ENCODE peak calls at places on chromosomes 11 and 22, in six cellular contexts. One of them, this sample, is unnamed.

GRCh38 chr11:61019818-61020405 is 48.4 kb downstream of the CD6 start:
- DNase-seq in body of pancreas: no peak
- DNase-seq in brain microvascular endothelial cell: no peak
- DNase-seq in fibroblast of lung: no peak
- DNase-seq in effector memory CD4-positive, alpha-beta T cell: no peak
- DNase-seq in caudate nucleus: no peak
- DNase-seq in this sample: no peak

GRCh38 chr11:104892723-104893511 is 5.3 kb downstream of the CASP12 start:
- DNase-seq in brain microvascular endothelial cell: peak; percentile 69
- DNase-seq in fibroblast of lung: peak; percentile 63
- DNase-seq in effector memory CD4-positive, alpha-beta T cell: no peak
- DNase-seq in body of pancreas: no peak
- DNase-seq in caudate nucleus: no peak
- DNase-seq in this sample: no peak

GRCh38 chr22:23243859-23244689 is 63.8 kb downstream of the BCR start:
- DNase-seq in fibroblast of lung: no peak
- DNase-seq in brain microvascular endothelial cell: no peak
- DNase-seq in body of pancreas: no peak
- DNase-seq in caudate nucleus: no peak
- DNase-seq in effector memory CD4-positive, alpha-beta T cell: no peak
- DNase-seq in this sample: no peak

GRCh38 chr22:31605851-31606585 is 56.0 kb downstream of the PISD start:
- DNase-seq in brain microvascular endothelial cell: no peak
- DNase-seq in body of pancreas: peak; percentile 75
- DNase-seq in fibroblast of lung: no peak
- DNase-seq in caudate nucleus: peak; percentile 46
- DNase-seq in effector memory CD4-positive, alpha-beta T cell: no peak
- DNase-seq in this sample: no peak

GRCh38 chr11:76215946-76216345 is 9.6 kb upstream of the WNT11 start:
- DNase-seq in fibroblast of lung: peak; percentile 58
- DNase-seq in brain microvascular endothelial cell: peak; percentile 57
- DNase-seq in body of pancreas: no peak
- DNase-seq in effector memory CD4-positive, alpha-beta T cell: no peak
- DNase-seq in caudate nucleus: no peak
- DNase-seq in this sample: no peak

GRCh38 chr22:20811971-20812660 is 38.2 kb downstream of the SERPIND1 start:
- DNase-seq in effector memory CD4-positive, alpha-beta T cell: no peak
- DNase-seq in fibroblast of lung: no peak
- DNase-seq in caudate nucleus: no peak
- DNase-seq in body of pancreas: no peak
- DNase-seq in brain microvascular endothelial cell: no peak
- DNase-seq in this sample: no peak

GRCh38 chr11:44167047-44167446 is 71.6 kb downstream of the EXT2 start:
- DNase-seq in caudate nucleus: no peak
- DNase-seq in brain microvascular endothelial cell: no peak
- DNase-seq in fibroblast of lung: peak; percentile 30
- DNase-seq in body of pancreas: no peak
- DNase-seq in effector memory CD4-positive, alpha-beta T cell: no peak
- DNase-seq in this sample: no peak

GRCh38 chr11:11985016-11985715 is 23.3 kb downstream of the DKK3 start:
- DNase-seq in fibroblast of lung: peak; percentile 90
- DNase-seq in effector memory CD4-positive, alpha-beta T cell: no peak
- DNase-seq in brain microvascular endothelial cell: peak; percentile 64
- DNase-seq in caudate nucleus: no peak
- DNase-seq in body of pancreas: no peak
- DNase-seq in this sample: no peak

GRCh38 chr11:72826191-72826941 is 12.2 kb downstream of the ATG16L2 start:
- DNase-seq in fibroblast of lung: no peak
- DNase-seq in effector memory CD4-positive, alpha-beta T cell: no peak
- DNase-seq in caudate nucleus: no peak
- DNase-seq in body of pancreas: peak; percentile 18
- DNase-seq in brain microvascular endothelial cell: no peak
- DNase-seq in this sample: no peak

GRCh38 chr22:21698430-21699329 is 32.9 kb downstream of the PPIL2 start:
- DNase-seq in body of pancreas: no peak
- DNase-seq in fibroblast of lung: no peak
- DNase-seq in effector memory CD4-positive, alpha-beta T cell: no peak
- DNase-seq in caudate nucleus: no peak
- DNase-seq in brain microvascular endothelial cell: peak; percentile 25
- DNase-seq in this sample: no peak

GRCh38 chr11:86182976-86183584 is 61.5 kb upstream of the EED start:
- DNase-seq in fibroblast of lung: peak; percentile 45
- DNase-seq in caudate nucleus: no peak
- DNase-seq in body of pancreas: no peak
- DNase-seq in effector memory CD4-positive, alpha-beta T cell: peak; percentile 16
- DNase-seq in brain microvascular endothelial cell: no peak
- DNase-seq in this sample: peak; percentile 81

GRCh38 chr11:10436224-10436623 is 18.8 kb upstream of the AMPD3 start:
- DNase-seq in brain microvascular endothelial cell: no peak
- DNase-seq in fibroblast of lung: no peak
- DNase-seq in caudate nucleus: no peak
- DNase-seq in effector memory CD4-positive, alpha-beta T cell: no peak
- DNase-seq in body of pancreas: no peak
- DNase-seq in this sample: no peak

GRCh38 chr11:67436459-67437081 is 912 bp downstream of the PTPRCAP start:
- DNase-seq in fibroblast of lung: peak; percentile 12
- DNase-seq in body of pancreas: no peak
- DNase-seq in caudate nucleus: no peak
- DNase-seq in brain microvascular endothelial cell: no peak
- DNase-seq in effector memory CD4-positive, alpha-beta T cell: peak; percentile 48
- DNase-seq in this sample: no peak

GRCh38 chr11:15073361-15074205 is at the start of gene CALCB:
- DNase-seq in effector memory CD4-positive, alpha-beta T cell: no peak
- DNase-seq in fibroblast of lung: peak; percentile 19
- DNase-seq in body of pancreas: peak; percentile 50
- DNase-seq in caudate nucleus: no peak
- DNase-seq in brain microvascular endothelial cell: no peak
- DNase-seq in this sample: no peak

GRCh38 chr11:8033312-8033715 is 46.2 kb downstream of the EIF3F start:
- DNase-seq in body of pancreas: peak; percentile 88
- DNase-seq in effector memory CD4-positive, alpha-beta T cell: peak; percentile 33
- DNase-seq in caudate nucleus: peak; percentile 27
- DNase-seq in fibroblast of lung: peak; percentile 75
- DNase-seq in brain microvascular endothelial cell: peak; percentile 69
- DNase-seq in this sample: no peak
- H3K27ac ChIP-seq in body of pancreas: no peak overlapping the region
- H3K27ac ChIP-seq in effector memory CD4-positive, alpha-beta T cell: no peak overlapping the region
- H3K27ac ChIP-seq in caudate nucleus: no peak overlapping the region
- H3K27ac ChIP-seq in fibroblast of lung: no peak overlapping the region
- H3K27ac ChIP-seq in brain microvascular endothelial cell: no peak overlapping the region
- H3K27ac ChIP-seq in this sample: no peak overlapping the region

GRCh38 chr22:30233582-30233981 is 13.0 kb downstream of the LIF start:
- DNase-seq in body of pancreas: no peak
- DNase-seq in caudate nucleus: no peak
- DNase-seq in fibroblast of lung: no peak
- DNase-seq in brain microvascular endothelial cell: no peak
- DNase-seq in effector memory CD4-positive, alpha-beta T cell: no peak
- DNase-seq in this sample: no peak

GRCh38 chr22:30236875-30237274 is 9.7 kb downstream of the LIF start:
- DNase-seq in brain microvascular endothelial cell: no peak
- DNase-seq in body of pancreas: no peak
- DNase-seq in fibroblast of lung: no peak
- DNase-seq in effector memory CD4-positive, alpha-beta T cell: no peak
- DNase-seq in caudate nucleus: no peak
- DNase-seq in this sample: no peak

GRCh38 chr22:30234786-30235470 is 11.6 kb downstream of the LIF start:
- DNase-seq in caudate nucleus: no peak
- DNase-seq in brain microvascular endothelial cell: no peak
- DNase-seq in effector memory CD4-positive, alpha-beta T cell: no peak
- DNase-seq in fibroblast of lung: peak; percentile 97
- DNase-seq in body of pancreas: peak; percentile 74
- DNase-seq in this sample: no peak

GRCh38 chr22:30238136-30238535 is 8.4 kb downstream of the LIF start:
- DNase-seq in effector memory CD4-positive, alpha-beta T cell: no peak
- DNase-seq in body of pancreas: no peak
- DNase-seq in caudate nucleus: no peak
- DNase-seq in fibroblast of lung: peak; percentile 75
- DNase-seq in brain microvascular endothelial cell: no peak
- DNase-seq in this sample: no peak

GRCh38 chr22:30235687-30236170 is 10.8 kb downstream of the LIF start:
- DNase-seq in brain microvascular endothelial cell: peak; percentile 91
- DNase-seq in caudate nucleus: no peak
- DNase-seq in effector memory CD4-positive, alpha-beta T cell: no peak
- DNase-seq in fibroblast of lung: peak; percentile 98
- DNase-seq in body of pancreas: peak; percentile 71
- DNase-seq in this sample: no peak
- H3K27ac ChIP-seq in brain microvascular endothelial cell: peak overlapping the region; percentile 95
- H3K27ac ChIP-seq in caudate nucleus: no peak overlapping the region
- H3K27ac ChIP-seq in effector memory CD4-positive, alpha-beta T cell: no peak overlapping the region
- H3K27ac ChIP-seq in fibroblast of lung: peak overlapping the region; percentile 67
- H3K27ac ChIP-seq in body of pancreas: no peak overlapping the region
- H3K27ac ChIP-seq in this sample: peak overlapping the region; percentile 24

GRCh38 chr11:112656772-112657428 is 304.3 kb upstream of the NCAM1 start:
- DNase-seq in caudate nucleus: no peak
- DNase-seq in fibroblast of lung: peak; percentile 88
- DNase-seq in brain microvascular endothelial cell: peak; percentile 73
- DNase-seq in body of pancreas: no peak
- DNase-seq in effector memory CD4-positive, alpha-beta T cell: no peak
- DNase-seq in this sample: peak; percentile 40
- H3K27ac ChIP-seq in caudate nucleus: no peak overlapping the region
- H3K27ac ChIP-seq in fibroblast of lung: no peak overlapping the region
- H3K27ac ChIP-seq in brain microvascular endothelial cell: no peak overlapping the region
- H3K27ac ChIP-seq in body of pancreas: no peak overlapping the region
- H3K27ac ChIP-seq in effector memory CD4-positive, alpha-beta T cell: no peak overlapping the region
- H3K27ac ChIP-seq in this sample: peak overlapping the region; percentile 11

GRCh38 chr11:117203069-117203407 is 3.9 kb downstream of the TAGLN start:
- DNase-seq in fibroblast of lung: no peak
- DNase-seq in body of pancreas: no peak
- DNase-seq in brain microvascular endothelial cell: no peak
- DNase-seq in effector memory CD4-positive, alpha-beta T cell: no peak
- DNase-seq in caudate nucleus: no peak
- DNase-seq in this sample: no peak

GRCh38 chr11:117205211-117205818 is 6.1 kb downstream of the TAGLN start:
- DNase-seq in brain microvascular endothelial cell: no peak
- DNase-seq in body of pancreas: no peak
- DNase-seq in caudate nucleus: no peak
- DNase-seq in fibroblast of lung: no peak
- DNase-seq in effector memory CD4-positive, alpha-beta T cell: no peak
- DNase-seq in this sample: no peak

GRCh38 chr11:117202386-117203068 is 3.4 kb downstream of the TAGLN start:
- DNase-seq in caudate nucleus: no peak
- DNase-seq in brain microvascular endothelial cell: no peak
- DNase-seq in effector memory CD4-positive, alpha-beta T cell: no peak
- DNase-seq in body of pancreas: no peak
- DNase-seq in fibroblast of lung: no peak
- DNase-seq in this sample: no peak

GRCh38 chr11:117201906-117202305 is 2.7 kb downstream of the TAGLN start:
- DNase-seq in body of pancreas: no peak
- DNase-seq in caudate nucleus: no peak
- DNase-seq in fibroblast of lung: no peak
- DNase-seq in effector memory CD4-positive, alpha-beta T cell: no peak
- DNase-seq in brain microvascular endothelial cell: no peak
- DNase-seq in this sample: no peak

DNA sequence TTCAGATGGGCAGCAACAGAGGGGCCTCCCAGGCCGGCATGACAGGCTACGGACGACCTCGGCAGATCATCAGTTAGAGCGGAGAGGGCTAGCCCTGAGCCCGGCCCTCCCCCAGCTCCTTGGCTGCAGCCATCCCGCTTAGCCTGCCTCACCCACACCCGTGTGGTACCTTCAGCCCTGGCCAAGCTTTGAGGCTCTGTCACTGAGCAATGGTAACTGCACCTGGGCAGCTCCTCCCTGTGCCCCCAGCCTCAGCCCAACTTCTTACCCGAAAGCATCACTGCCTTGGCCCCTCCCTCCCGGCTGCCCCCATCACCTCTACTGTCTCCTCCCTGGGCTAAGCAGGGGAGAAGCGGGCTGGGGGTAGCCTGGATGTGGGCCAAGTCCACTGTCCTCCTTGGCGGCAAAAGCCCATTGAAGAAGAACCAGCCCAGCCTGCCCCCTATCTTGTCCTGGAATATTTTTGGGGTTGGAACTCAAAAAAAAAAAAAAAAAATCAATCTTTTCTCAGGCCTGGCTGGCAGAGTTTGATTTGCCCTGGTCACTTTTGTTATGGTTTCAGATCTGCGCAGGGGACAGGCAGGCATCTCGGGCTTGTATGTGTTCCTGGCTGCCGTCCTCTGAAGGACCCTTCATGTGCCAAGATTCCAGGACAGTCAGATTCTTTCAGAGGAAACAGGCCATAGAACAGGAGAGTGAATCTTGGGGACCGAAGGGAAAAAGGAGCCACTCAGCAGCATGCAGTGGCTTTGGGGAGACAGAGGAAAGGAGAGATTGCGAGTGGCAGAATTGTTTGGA is 5.3 kb downstream of the TAGLN start:
- DNase-seq in fibroblast of lung: no peak
- DNase-seq in brain microvascular endothelial cell: no peak
- DNase-seq in body of pancreas: no peak
- DNase-seq in effector memory CD4-positive, alpha-beta T cell: no peak
- DNase-seq in caudate nucleus: no peak
- DNase-seq in this sample: no peak
- H3K27ac ChIP-seq in fibroblast of lung: peak overlapping the region; percentile 43
- H3K27ac ChIP-seq in brain microvascular endothelial cell: no peak overlapping the region
- H3K27ac ChIP-seq in body of pancreas: peak overlapping the region; percentile 5
- H3K27ac ChIP-seq in effector memory CD4-positive, alpha-beta T cell: no peak overlapping the region
- H3K27ac ChIP-seq in caudate nucleus: no peak overlapping the region
- H3K27ac ChIP-seq in this sample: no peak overlapping the region

GRCh38 chr11:114200785-114201184 is 95.4 kb upstream of the NNMT start:
- DNase-seq in brain microvascular endothelial cell: no peak
- DNase-seq in body of pancreas: no peak
- DNase-seq in caudate nucleus: no peak
- DNase-seq in fibroblast of lung: no peak
- DNase-seq in effector memory CD4-positive, alpha-beta T cell: no peak
- DNase-seq in this sample: no peak

GRCh38 chr11:114201219-114201618 is 95.0 kb upstream of the NNMT start:
- DNase-seq in body of pancreas: no peak
- DNase-seq in caudate nucleus: no peak
- DNase-seq in effector memory CD4-positive, alpha-beta T cell: no peak
- DNase-seq in fibroblast of lung: no peak
- DNase-seq in brain microvascular endothelial cell: no peak
- DNase-seq in this sample: no peak

GRCh38 chr11:114202011-114202609 is 94.1 kb upstream of the NNMT start:
- DNase-seq in caudate nucleus: no peak
- DNase-seq in body of pancreas: no peak
- DNase-seq in fibroblast of lung: no peak
- DNase-seq in brain microvascular endothelial cell: no peak
- DNase-seq in effector memory CD4-positive, alpha-beta T cell: no peak
- DNase-seq in this sample: no peak

GRCh38 chr11:114199051-114199450 is 97.1 kb upstream of the NNMT start:
- DNase-seq in fibroblast of lung: no peak
- DNase-seq in effector memory CD4-positive, alpha-beta T cell: no peak
- DNase-seq in brain microvascular endothelial cell: no peak
- DNase-seq in body of pancreas: no peak
- DNase-seq in caudate nucleus: no peak
- DNase-seq in this sample: no peak

DNA sequence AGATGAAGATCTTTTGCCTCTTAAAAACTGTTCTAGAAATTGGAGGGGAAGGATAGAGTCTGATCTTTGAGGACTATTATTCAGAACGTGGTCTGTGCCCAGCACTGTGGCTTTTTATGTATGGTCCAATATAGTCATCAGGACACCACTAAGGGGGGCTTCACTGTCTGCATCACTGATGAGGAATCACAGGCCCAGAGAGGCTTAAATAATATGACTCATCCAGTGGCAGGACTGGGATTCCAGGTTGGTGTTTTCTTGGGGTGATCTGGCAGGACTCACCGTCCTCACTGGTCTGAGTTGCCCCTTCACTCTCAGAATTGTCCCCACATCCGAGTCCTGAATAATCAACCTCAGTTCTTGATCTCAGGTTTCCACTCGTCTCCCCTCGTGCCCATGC is 95.8 kb upstream of the NNMT start:
- DNase-seq in brain microvascular endothelial cell: no peak
- DNase-seq in body of pancreas: no peak
- DNase-seq in fibroblast of lung: no peak
- DNase-seq in effector memory CD4-positive, alpha-beta T cell: no peak
- DNase-seq in caudate nucleus: no peak
- DNase-seq in this sample: no peak
- H3K27ac ChIP-seq in brain microvascular endothelial cell: no peak overlapping the region
- H3K27ac ChIP-seq in body of pancreas: no peak overlapping the region
- H3K27ac ChIP-seq in fibroblast of lung: no peak overlapping the region
- H3K27ac ChIP-seq in effector memory CD4-positive, alpha-beta T cell: no peak overlapping the region
- H3K27ac ChIP-seq in caudate nucleus: no peak overlapping the region
- H3K27ac ChIP-seq in this sample: no peak overlapping the region